ENCODE peak calls at places on chromosome 22, in four cellular contexts. A is mesendoderm, J is H9, D is H1. E is an unnamed sample.
A peak's percentile ranks its signal among the peaks of the same experiment; 100 is the strongest.

GRCh38 chr22:23833017-23833795 is 5.6 kb downstream of the DERL3 start:
- DNase-seq in A (no peak), J (no peak), D (no peak), E (no peak)

GRCh38 chr22:23175817-23176644 is 4.3 kb upstream of the BCR start:
- DNase-seq in A (peak; percentile 26), J (no peak), D (no peak), E (no peak)

GRCh38 chr22:31983911-31984661 is 39.8 kb downstream of the YWHAH start:
- DNase-seq in A (no peak), J (no peak), D (no peak), E (no peak)

GRCh38 chr22:36027960-36028645 is 521 bp downstream of the RBFOX2 start:
- DNase-seq in A (peak; percentile 77), J (no peak), D (no peak), E (no peak)

GRCh38 chr22:35538801-35539321 is 1.8 kb upstream of the RASD2 start:
- DNase-seq in A (peak; percentile 66), J (peak; percentile 71), D (no peak), E (no peak)

GRCh38 chr22:46043339-46043738 is 66.4 kb upstream of the WNT7B start:
- DNase-seq in A (no peak), J (no peak), D (no peak), E (no peak)

GRCh38 chr22:43345761-43346261 is 2.6 kb upstream of the SCUBE1 start:
- DNase-seq in A (peak; percentile 25), J (no peak), D (no peak), E (no peak)

GRCh38 chr22:23692598-23693291 is 1.9 kb downstream of the RGL4 start:
- DNase-seq in A (peak; percentile 22), J (no peak), D (no peak), E (no peak)

GRCh38 chr22:18023509-18024275 is 669 bp downstream of the MICAL3 start:
- DNase-seq in A (peak; percentile 75), J (peak; percentile 80), D (peak; percentile 53), E (peak; percentile 85)

GRCh38 chr22:42560781-42561180 is 7.0 kb downstream of the SERHL2 start:
- DNase-seq in A (peak; percentile 77), J (peak; percentile 68), D (no peak), E (no peak)

GRCh38 chr22:36021649-36022048 is 7.0 kb downstream of the RBFOX2 start:
- DNase-seq in A (no peak), J (no peak), D (no peak), E (no peak)

GRCh38 chr22:30823015-30823370 is 128.3 kb downstream of the OSBP2 start:
- DNase-seq in A (peak; percentile 38), J (peak; percentile 50), D (no peak), E (no peak)

GRCh38 chr22:50548046-50548912 is 2.6 kb downstream of the KLHDC7B start:
- DNase-seq in A (no peak), J (no peak), D (no peak), E (no peak)

GRCh38 chr22:50550395-50550794 is 4.7 kb downstream of the KLHDC7B start:
- DNase-seq in A (no peak), J (no peak), D (no peak), E (no peak)

GRCh38 chr22:50551160-50551752 is 5.6 kb downstream of the KLHDC7B start:
- DNase-seq in A (no peak), J (no peak), D (no peak), E (no peak)

GRCh38 chr22:50547231-50547851 is 1.6 kb downstream of the KLHDC7B start:
- DNase-seq in A (no peak), J (no peak), D (no peak), E (no peak)

DNA sequence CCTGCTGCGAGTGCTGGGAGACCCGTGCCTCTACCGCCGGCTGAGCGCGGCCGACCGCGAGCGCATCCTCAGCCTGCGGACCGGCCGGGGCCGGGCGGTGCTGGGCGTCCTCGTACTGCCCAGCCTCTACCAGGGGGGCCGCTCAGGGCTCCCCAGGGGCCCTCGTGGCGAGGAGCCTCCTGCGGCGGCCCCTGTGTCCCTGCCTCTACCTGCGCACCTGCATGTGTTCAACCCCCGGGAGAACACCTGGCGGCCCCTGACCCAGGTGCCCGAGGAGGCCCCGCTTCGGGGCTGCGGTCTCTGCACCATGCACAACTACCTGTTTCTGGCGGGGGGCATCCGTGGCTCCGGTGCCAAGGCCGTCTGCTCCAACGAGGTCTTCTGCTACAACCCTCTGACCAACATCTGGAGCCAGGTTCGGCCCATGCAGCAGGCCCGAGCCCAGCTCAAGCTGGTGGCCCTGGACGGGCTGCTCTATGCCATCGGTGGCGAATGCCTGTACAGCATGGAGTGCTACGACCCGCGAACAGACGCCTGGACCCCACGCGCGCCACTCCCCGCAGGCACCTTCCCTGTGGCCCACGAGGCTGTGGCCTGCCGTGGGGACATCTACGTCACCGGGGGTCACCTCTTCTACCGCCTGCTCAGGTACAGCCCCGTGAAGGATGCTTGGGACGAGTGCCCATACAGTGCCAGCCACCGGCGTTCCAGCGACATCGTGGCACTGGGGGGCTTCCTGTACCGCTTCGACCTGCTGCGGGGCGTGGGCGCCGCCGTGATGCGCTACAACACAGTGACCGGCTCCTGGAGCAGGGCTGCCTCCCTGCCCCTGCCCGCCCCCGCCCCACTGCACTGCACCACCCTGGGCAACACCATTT is 3.5 kb downstream of the KLHDC7B start:
- DNase-seq in A (no peak), J (no peak), D (no peak), E (no peak)
- H3K4ac ChIP-seq in A (no peak overlapping the region), J (no peak overlapping the region), D (no peak overlapping the region), E (no peak overlapping the region)

GRCh38 chr22:27720860-27721259 is 80.7 kb downstream of the MN1 start:
- DNase-seq in A (no peak), J (no peak), D (no peak), E (no peak)
- H4K5ac ChIP-seq in A (no peak overlapping the region), J (no peak overlapping the region), D (no peak overlapping the region), E (no peak overlapping the region)

GRCh38 chr22:37234736-37235711 is 9.0 kb downstream of the RAC2 start:
- DNase-seq in A (no peak), J (no peak), D (no peak), E (no peak)
- H2AK5ac ChIP-seq in A (no peak overlapping the region), J (no peak overlapping the region), D (no peak overlapping the region), E (peak overlapping the region; percentile 26)

DNA sequence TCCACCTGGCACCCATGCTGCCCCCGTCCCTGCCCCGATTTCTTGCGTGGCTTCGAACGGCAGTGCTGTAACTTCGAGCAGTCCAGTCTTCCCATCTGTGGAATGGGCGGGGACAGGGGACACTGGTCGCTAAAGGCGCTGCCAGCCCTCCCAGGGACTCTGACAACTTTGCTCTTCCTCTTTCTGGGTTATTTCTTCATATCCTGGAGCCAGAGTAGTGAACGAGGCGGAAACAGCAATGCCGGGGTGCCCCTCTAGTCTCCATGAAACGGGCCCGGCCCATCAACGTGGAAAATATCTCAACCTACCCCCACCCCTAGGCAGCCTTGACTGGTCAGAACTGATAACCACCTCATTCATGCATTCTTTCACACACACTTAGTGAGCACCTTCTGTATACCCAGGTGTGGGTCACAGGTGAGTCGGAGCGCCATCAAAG is 42.8 kb downstream of the TRIOBP start:
- DNase-seq in A (no peak), J (no peak), D (no peak), E (no peak)
- H3K4ac ChIP-seq in A (no peak overlapping the region), J (no peak overlapping the region), D (no peak overlapping the region), E (peak overlapping the region; percentile 45)

DNA sequence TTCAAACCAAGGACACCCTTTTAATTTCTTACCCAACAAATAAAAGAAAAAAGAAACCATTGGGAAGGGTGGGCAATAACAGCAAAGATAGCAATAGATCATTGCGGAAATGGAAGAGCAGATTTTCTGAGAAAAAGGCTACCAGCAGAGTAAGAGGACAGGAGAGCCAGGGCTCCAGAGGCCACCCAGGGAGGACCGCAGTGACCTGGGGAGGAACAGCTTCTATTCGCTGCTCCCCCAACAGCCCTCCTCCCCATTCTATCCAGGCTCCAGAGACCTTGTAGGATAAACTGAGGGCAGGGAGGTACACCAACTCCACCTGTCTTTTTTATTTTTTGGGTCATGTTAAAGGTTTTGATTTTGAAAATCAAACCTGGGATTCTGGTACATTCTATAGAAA is 59.8 kb downstream of the SYN3 start:
- DNase-seq in A (no peak), J (no peak), D (no peak), E (no peak)
- H4K5ac ChIP-seq in A (no peak overlapping the region), J (no peak overlapping the region), D (no peak overlapping the region), E (no peak overlapping the region)

DNA sequence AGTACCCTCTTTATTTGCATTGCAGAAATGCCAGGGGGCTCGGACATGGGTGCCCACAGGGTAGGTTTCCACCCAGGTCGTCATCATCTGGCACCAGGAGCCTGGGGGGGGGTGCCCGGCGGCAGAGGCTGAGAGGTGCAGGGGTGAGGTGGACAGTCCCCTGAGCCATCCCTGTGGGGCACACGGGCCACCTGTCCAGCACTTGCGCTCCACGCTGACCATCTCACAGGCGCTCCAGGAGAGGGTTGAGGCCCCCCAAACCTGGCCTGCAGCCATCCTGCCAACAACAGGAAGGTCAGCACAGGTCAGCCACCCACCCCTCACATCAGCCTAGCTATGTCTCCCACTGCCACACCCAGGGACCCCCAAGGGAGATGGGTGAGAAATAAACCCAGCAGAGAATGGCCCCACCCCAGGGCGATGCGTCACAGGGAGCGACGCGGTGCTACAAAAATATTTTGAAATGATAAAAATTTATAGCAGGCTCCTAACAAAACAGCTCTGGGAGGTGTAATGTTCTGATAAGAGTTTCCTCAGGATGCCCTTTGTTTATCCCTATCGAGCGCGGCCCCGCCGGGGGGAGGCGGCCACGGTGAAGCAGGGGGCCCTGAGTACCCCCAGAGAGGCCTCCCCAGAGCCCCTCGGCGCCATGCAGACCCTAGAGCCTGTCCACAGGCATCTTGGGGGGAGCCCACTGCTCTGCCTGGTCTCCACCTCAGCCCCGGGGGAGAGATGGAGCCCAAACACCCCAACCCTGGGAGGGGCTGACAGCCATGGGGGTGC is 21.0 kb upstream of the GNB1L start:
- DNase-seq in A (no peak), J (no peak), D (no peak), E (no peak)
- H2AK5ac ChIP-seq in A (no peak overlapping the region), J (no peak overlapping the region), D (no peak overlapping the region), E (no peak overlapping the region)

DNA sequence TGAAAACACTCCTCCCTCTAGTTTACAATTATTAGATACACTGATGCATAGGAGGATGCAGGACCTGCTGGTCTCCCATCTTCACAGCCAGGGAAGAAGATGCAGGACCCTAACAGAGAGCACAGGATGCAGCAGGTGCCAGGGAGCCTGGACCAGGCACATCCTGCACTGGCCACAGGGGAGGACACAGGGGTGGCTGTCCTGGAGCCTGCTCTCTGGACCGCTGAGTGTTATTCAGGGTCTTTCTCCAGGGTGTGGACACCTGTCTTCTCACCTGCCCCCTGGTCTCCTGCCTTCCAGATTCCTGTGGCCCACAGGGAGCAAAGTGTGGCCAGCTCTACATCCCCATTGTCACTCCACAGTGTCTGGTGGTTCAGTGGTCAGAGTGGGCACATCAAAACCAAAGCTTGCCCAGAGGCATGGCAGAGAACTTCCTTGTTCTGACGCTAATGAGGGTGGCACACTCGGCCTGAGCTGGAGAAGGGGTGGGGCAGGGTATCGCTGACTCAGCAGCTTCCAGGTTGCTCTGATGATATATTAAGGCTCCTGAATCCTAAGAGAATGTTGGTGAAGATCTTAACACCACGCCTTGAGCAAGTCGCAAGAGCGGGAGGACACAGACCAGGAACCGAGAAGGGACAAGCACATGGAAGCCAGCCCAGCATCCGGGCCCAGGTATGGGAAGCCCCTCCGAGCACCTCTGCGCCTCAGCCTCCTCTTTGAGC is at the start of gene APOBEC3A:
- DNase-seq in A (no peak), J (peak; percentile 22), D (no peak), E (no peak)
- H3K4ac ChIP-seq in A (no peak within 1 kb of the TSS), J (no peak within 1 kb of the TSS), D (no peak within 1 kb of the TSS), E (no peak within 1 kb of the TSS)